ENCODE peak calls at places on chromosomes 4 and X, in six cellular contexts. H, B, M, J, K and X are unnamed samples.

GRCh38 chr4:89765966-89766365 is 71.0 kb downstream of the SNCA start:
- DNase-seq in H (peak), B (peak), M (no peak), J (peak), K (peak), X (peak)

GRCh38 chrX:115549008-115549407 is 12.0 kb upstream of the PLS3 start:
- DNase-seq in H (no peak), B (no peak), M (no peak), J (no peak), K (no peak), X (no peak)

GRCh38 chr4:29459926-29460325 is 1260.2 kb upstream of the PCDH7 start:
- DNase-seq in H (no peak), B (no peak), M (no peak), J (no peak), K (no peak), X (no peak)

GRCh38 chr4:67861513-67861912 is 22.3 kb downstream of the TMPRSS11D start:
- DNase-seq in H (no peak), B (no peak), M (peak), J (no peak), K (no peak), X (no peak)

GRCh38 chr4:7476820-7477219 is 42.1 kb upstream of the PSAPL1 start:
- DNase-seq in H (no peak), B (no peak), M (no peak), J (no peak), K (no peak), X (no peak)

GRCh38 chr4:33067221-33067620 is 2347.1 kb downstream of the PCDH7 start:
- DNase-seq in H (no peak), B (no peak), M (no peak), J (no peak), K (no peak), X (no peak)

GRCh38 chr4:127734976-127735375 is 4.8 kb downstream of the SLC25A31 start:
- DNase-seq in H (no peak), B (no peak), M (no peak), J (no peak), K (no peak), X (no peak)

GRCh38 chr4:177285953-177286352 is 23.7 kb upstream of the NEIL3 start:
- DNase-seq in H (no peak), B (no peak), M (no peak), J (no peak), K (no peak), X (no peak)

GRCh38 chrX:16897445-16897844 is 27.3 kb upstream of the RBBP7 start:
- DNase-seq in H (no peak), B (no peak), M (no peak), J (no peak), K (no peak), X (no peak)

GRCh38 chr4:40576651-40577480 is 52.8 kb downstream of the RBM47 start:
- DNase-seq in H (peak), B (peak), M (peak), J (peak), K (peak), X (peak)

GRCh38 chrX:27598312-27598711 is 8.2 kb downstream of the DCAF8L2 start:
- DNase-seq in H (no peak), B (no peak), M (no peak), J (peak), K (no peak), X (no peak)

GRCh38 chr4:26520728-26521442 is 30.6 kb upstream of the CCKAR start:
- DNase-seq in H (no peak), B (no peak), M (no peak), J (no peak), K (no peak), X (no peak)

GRCh38 chr4:8615366-8615765 is 22.8 kb downstream of the CPZ start:
- DNase-seq in H (no peak), B (no peak), M (no peak), J (no peak), K (no peak), X (no peak)

GRCh38 chr4:26525751-26526150 is 35.5 kb upstream of the CCKAR start:
- DNase-seq in H (no peak), B (no peak), M (no peak), J (no peak), K (no peak), X (no peak)

GRCh38 chr4:48360966-48361470 is 19.7 kb downstream of the SLAIN2 start:
- DNase-seq in H (no peak), B (no peak), M (no peak), J (no peak), K (no peak), X (no peak)

GRCh38 chr4:115972967-115973366 is 859.5 kb upstream of the NDST4 start:
- DNase-seq in H (no peak), B (no peak), M (no peak), J (no peak), K (no peak), X (no peak)

GRCh38 chr4:26692014-26692726 is 108.3 kb downstream of the TBC1D19 start:
- DNase-seq in H (no peak), B (no peak), M (no peak), J (no peak), K (no peak), X (peak)

GRCh38 chr4:4384837-4385236 is 2.1 kb upstream of the NSG1 start:
- DNase-seq in H (no peak), B (no peak), M (peak), J (no peak), K (no peak), X (no peak)

GRCh38 chr4:68434277-68434676 is 13.0 kb upstream of the TMPRSS11E start:
- DNase-seq in H (no peak), B (no peak), M (no peak), J (no peak), K (no peak), X (no peak)

GRCh38 chrX:130260316-130260715 is 8.4 kb downstream of the ZNF280C start:
- DNase-seq in H (no peak), B (no peak), M (no peak), J (no peak), K (no peak), X (no peak)

GRCh38 chrX:141278306-141278705 is 36.0 kb upstream of the SPANXC start:
- DNase-seq in H (no peak), B (peak), M (peak), J (no peak), K (no peak), X (no peak)

GRCh38 chrX:10579753-10580060 is 40.7 kb downstream of the MID1 start:
- DNase-seq in H (no peak), B (no peak), M (no peak), J (peak), K (no peak), X (no peak)

GRCh38 chrX:1205681-1206611 is 6.5 kb downstream of the CRLF2 start:
- DNase-seq in H (no peak), B (peak), M (peak), J (peak), K (no peak), X (peak)

GRCh38 chrX:21781976-21782375 is 24.1 kb upstream of the SMPX start:
- DNase-seq in H (no peak), B (no peak), M (no peak), J (no peak), K (no peak), X (no peak)

GRCh38 chr4:61447918-61448317 is 247.8 kb downstream of the ADGRL3 start:
- DNase-seq in H (no peak), B (no peak), M (no peak), J (no peak), K (no peak), X (no peak)

GRCh38 chrX:128754130-128754529 is 701.9 kb upstream of the ACTRT1 start:
- DNase-seq in H (no peak), B (no peak), M (no peak), J (no peak), K (no peak), X (no peak)

GRCh38 chrX:25968920-25969319 is 169.2 kb upstream of the MAGEB18 start:
- DNase-seq in H (no peak), B (peak), M (peak), J (no peak), K (no peak), X (no peak)

GRCh38 chr4:188841523-188841922 is 702.3 kb downstream of the TRIML1 start:
- DNase-seq in H (no peak), B (no peak), M (no peak), J (no peak), K (no peak), X (no peak)

GRCh38 chr4:43369036-43369594 is 476.6 kb downstream of the GRXCR1 start:
- DNase-seq in H (no peak), B (no peak), M (no peak), J (no peak), K (no peak), X (no peak)

GRCh38 chr4:174524242-174524641 is 2.0 kb upstream of the HPGD start:
- DNase-seq in H (no peak), B (no peak), M (no peak), J (no peak), K (no peak), X (no peak)

GRCh38 chr4:61202638-61203495 is 2.7 kb downstream of the ADGRL3 start:
- DNase-seq in H (no peak), B (no peak), M (no peak), J (peak), K (no peak), X (no peak)

GRCh38 chrX:15050395-15050794 is 177.2 kb downstream of the MOSPD2 start:
- DNase-seq in H (no peak), B (no peak), M (no peak), J (no peak), K (no peak), X (no peak)

GRCh38 chr4:14084598-14084997 is 457.1 kb upstream of the BOD1L1 start:
- DNase-seq in H (no peak), B (no peak), M (no peak), J (no peak), K (no peak), X (no peak)

GRCh38 chrX:139692506-139692849 is 15.5 kb downstream of the MCF2 start:
- DNase-seq in H (no peak), B (no peak), M (peak), J (no peak), K (no peak), X (no peak)
- H3K4me3 ChIP-seq in H (peak), B (no peak), M (peak), J (peak), K (peak), X (peak)

GRCh38 chrX:134026732-134027311 is 41.4 kb upstream of the GPC3 start:
- DNase-seq in H (peak), B (peak), M (peak), J (peak), K (peak), X (peak)
- H3K4me3 ChIP-seq in H (peak), B (no peak), M (no peak), J (no peak), K (no peak), X (no peak)

GRCh38 chr4:81215936-81216335 is 914 bp upstream of the PRKG2 start:
- DNase-seq in H (no peak), B (no peak), M (no peak), J (no peak), K (no peak), X (no peak)
- H3K4me3 ChIP-seq in H (no peak), B (no peak), M (no peak), J (peak), K (no peak), X (no peak)

GRCh38 chr4:112516401-112517066 is 554 bp upstream of the NEUROG2 start:
- DNase-seq in H (peak), B (no peak), M (peak), J (no peak), K (no peak), X (no peak)
- H3K4me3 ChIP-seq in H (peak), B (no peak), M (peak), J (peak), K (no peak), X (no peak)

DNA sequence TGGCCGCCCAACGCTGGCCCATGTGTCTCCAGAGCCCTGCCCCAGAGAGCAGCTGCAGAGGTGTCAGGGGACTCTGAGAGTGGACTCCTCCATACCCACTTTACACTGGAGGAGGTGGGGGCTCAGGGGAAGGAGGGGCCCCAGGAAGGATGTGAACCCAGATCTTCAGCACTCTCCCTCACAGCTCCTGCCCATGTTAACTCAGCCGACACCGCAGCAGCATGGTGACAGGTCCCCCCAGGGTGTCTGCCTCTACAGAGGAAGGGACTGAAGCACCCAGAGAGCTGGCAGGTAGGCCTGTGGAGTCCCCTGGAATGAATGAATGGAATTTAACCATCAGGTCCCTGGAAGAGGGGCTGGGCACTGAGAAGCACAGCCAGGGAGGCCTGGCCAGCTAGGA is 21.7 kb downstream of the SH3BP2 start:
- DNase-seq in H (no peak), B (no peak), M (no peak), J (no peak), K (no peak), X (no peak)
- H3K4me3 ChIP-seq in H (no peak), B (no peak), M (no peak), J (no peak), K (no peak), X (no peak)

DNA sequence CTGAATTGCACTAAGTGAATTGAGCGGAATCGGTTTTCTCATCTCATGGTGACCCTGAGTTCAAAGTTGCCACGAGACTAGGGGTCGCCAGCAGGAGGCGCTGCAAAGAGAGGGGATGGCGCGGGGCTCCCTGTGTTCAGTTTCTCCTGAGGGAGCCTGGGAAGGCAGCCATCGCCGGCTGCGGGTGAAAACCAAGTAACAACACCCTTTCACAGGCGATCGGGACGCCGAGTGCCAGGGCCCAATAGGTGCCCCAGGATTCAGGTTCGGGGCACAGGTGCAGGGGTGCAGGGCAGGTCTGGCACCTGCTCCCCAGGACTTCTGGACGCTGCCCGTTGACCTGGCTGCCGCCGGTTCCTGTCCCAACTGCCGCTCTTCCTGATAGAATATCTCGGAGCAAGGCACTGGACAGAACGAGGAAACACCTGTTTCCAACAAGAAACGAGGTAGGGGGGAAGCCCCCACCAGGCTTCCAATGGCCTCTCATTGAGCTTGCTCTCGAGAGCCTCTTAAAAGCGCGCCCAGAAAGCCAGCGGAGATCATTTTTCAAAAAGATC is 1.1 kb upstream of the FGF16 start:
- DNase-seq in H (no peak), B (peak), M (no peak), J (no peak), K (no peak), X (no peak)
- H3K4me3 ChIP-seq in H (peak), B (no peak), M (peak), J (peak), K (peak), X (no peak)

GRCh38 chr4:88696620-88697019 is 1.0 kb downstream of the NAP1L5 start:
- DNase-seq in H (no peak), B (no peak), M (no peak), J (no peak), K (no peak), X (no peak)
- H3K4me3 ChIP-seq in H (peak), B (no peak), M (no peak), J (peak), K (no peak), X (peak)

DNA sequence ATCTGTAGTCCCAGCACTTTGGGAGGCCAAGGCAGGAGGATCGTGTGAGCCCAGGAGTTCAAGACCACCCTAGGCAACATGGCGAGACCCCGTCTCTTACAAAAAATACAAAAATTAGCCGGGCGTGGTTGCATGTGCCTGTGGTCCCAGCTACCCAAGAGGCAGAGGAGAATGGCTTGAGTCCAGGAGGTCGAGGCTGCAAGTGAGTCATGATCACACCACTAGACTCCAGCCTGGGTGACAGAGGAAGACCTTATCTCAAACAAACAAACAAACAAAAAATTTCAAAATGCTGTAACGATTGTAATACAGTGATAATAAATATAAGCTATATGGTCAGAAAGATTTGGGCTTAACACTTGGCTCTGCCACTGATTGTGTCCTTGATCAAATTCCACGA is 24.1 kb downstream of the SLC25A4 start:
- DNase-seq in H (no peak), B (peak), M (no peak), J (peak), K (no peak), X (peak)
- H3K4me3 ChIP-seq in H (no peak), B (no peak), M (no peak), J (no peak), K (no peak), X (no peak)

GRCh38 chr4:182805606-182806149 is 111.5 kb downstream of the DCTD start:
- DNase-seq in H (no peak), B (no peak), M (no peak), J (no peak), K (no peak), X (no peak)
- H3K4me3 ChIP-seq in H (no peak), B (no peak), M (no peak), J (no peak), K (no peak), X (no peak)

DNA sequence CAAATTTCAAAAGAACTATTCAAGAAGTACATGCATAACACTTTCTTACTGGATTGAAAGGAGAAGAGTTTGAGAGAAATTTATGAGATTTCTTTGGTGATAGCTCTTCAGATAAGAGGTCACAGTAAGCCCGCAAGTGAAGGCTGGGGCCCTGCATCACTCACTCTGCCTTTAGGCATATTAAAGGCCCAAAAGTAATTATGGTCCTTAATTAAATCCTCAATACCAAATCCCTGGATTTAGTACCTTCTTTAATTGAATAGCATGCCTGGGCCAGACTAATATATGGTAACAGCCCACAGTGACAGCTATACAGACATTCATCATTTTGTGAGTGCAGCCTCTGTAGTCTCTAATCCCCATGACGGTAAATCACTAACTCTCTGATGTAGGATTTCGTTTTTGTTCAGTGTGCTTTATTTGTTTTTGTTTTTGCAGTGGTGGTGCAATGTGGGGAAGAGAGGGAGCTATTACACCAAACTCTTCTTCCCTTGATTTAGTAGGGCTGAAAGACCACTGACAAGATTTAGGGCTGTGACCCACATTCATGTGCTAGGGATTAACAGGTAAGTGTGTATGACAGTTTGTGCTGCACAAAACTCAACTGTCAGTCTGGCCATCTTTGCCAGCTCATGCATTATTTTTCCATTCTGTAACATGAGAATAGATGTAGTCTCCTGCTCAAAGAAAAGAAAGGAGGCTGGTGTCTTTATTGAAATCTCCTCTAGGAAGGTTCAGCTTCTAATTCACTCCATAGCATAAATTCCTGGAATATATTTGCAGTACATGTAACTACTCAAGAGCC is 60.6 kb upstream of the SLC39A8 start:
- DNase-seq in H (no peak), B (no peak), M (no peak), J (no peak), K (no peak), X (no peak)
- H3K4me3 ChIP-seq in H (no peak), B (no peak), M (no peak), J (no peak), K (no peak), X (no peak)